ENCODE peak calls at places on chromosomes 7 and 10, in eight cellular contexts. T is endothelial cell of umbilical vein, Z is HepG2, C is hepatocyte, K is GM06990, M is right lobe of liver, W is coronary artery, O is IMR-90. X is an unnamed sample.

GRCh38 chr10:64601298-64601697 is 1080.1 kb downstream of the REEP3 start:
- DNase-seq in T (no peak), Z (no peak), C (no peak), K (no peak), M (no peak), W (no peak), O (no peak), X (no peak)

GRCh38 chr7:78530351-78530750 is 731.8 kb downstream of the PHTF2 start:
- DNase-seq in T (peak; percentile 7), Z (peak; percentile 21), C (no peak), K (no peak), M (no peak), W (no peak), O (peak; percentile 83), X (peak; percentile 17)

GRCh38 chr7:42726066-42726785 is 185.6 kb downstream of the C7orf25 start:
- DNase-seq in T (no peak), Z (no peak), C (no peak), K (no peak), M (no peak), W (no peak), O (no peak), X (peak; percentile 22)

GRCh38 chr7:149714910-149715471 is 58.4 kb downstream of the ZNF467 start:
- DNase-seq in T (peak; percentile 30), Z (no peak), C (no peak), K (no peak), M (peak; percentile 48), W (peak; percentile 74), O (peak; percentile 9), X (no peak)

GRCh38 chr7:33903770-33904679 is 1.3 kb upstream of the BMPER start:
- DNase-seq in T (peak; percentile 52), Z (peak; percentile 3), C (peak; percentile 54), K (peak; percentile 13), M (peak; percentile 50), W (peak; percentile 74), O (peak; percentile 45), X (peak; percentile 67)

GRCh38 chr7:19969859-19970493 is 196.6 kb upstream of the TMEM196 start:
- DNase-seq in T (peak; percentile 70), Z (peak; percentile 13), C (peak; percentile 50), K (no peak), M (no peak), W (no peak), O (no peak), X (peak; percentile 68)

GRCh38 chr10:35502697-35503096 is 102.4 kb upstream of the GJD4 start:
- DNase-seq in T (no peak), Z (no peak), C (no peak), K (no peak), M (no peak), W (no peak), O (no peak), X (no peak)

GRCh38 chr7:123533929-123534382 is 439 bp downstream of the IQUB start:
- DNase-seq in T (no peak), Z (no peak), C (no peak), K (no peak), M (no peak), W (no peak), O (no peak), X (no peak)

GRCh38 chr10:15370741-15371701 is at the start of gene FAM171A1:
- DNase-seq in T (no peak), Z (no peak), C (peak; percentile 89), K (peak; percentile 51), M (peak; percentile 76), W (no peak), O (peak; percentile 29), X (peak; percentile 55)

GRCh38 chr10:102312683-102313082 is 67.4 kb downstream of the GBF1 start:
- DNase-seq in T (peak; percentile 6), Z (no peak), C (no peak), K (no peak), M (no peak), W (no peak), O (peak; percentile 59), X (peak; percentile 11)

GRCh38 chr7:157006829-157007469 is 3.5 kb downstream of the MNX1 start:
- DNase-seq in T (no peak), Z (no peak), C (no peak), K (no peak), M (no peak), W (peak; percentile 7), O (no peak), X (no peak)

GRCh38 chr10:5360318-5360915 is 4.3 kb upstream of the UCN3 start:
- DNase-seq in T (no peak), Z (no peak), C (peak; percentile 17), K (no peak), M (no peak), W (no peak), O (no peak), X (no peak)
- TF ChIP-seq CTCF in T (no peak), Z (no peak), C (no peak), K (no peak), M (no peak), W (no peak), O (no peak), X (no peak)

GRCh38 chr7:2982831-2983230 is 60.8 kb downstream of the CARD11 start:
- DNase-seq in T (no peak), Z (no peak), C (no peak), K (no peak), M (no peak), W (no peak), O (no peak), X (no peak)
- H3K4me3 ChIP-seq in T (no peak overlapping the region), Z (no peak overlapping the region), C (no peak overlapping the region), K (no peak overlapping the region), M (no peak overlapping the region), W (no peak overlapping the region), O (no peak overlapping the region), X (no peak overlapping the region)

GRCh38 chr10:23370106-23370505 is 25.5 kb upstream of the C10orf67 start:
- DNase-seq in T (no peak), Z (no peak), C (peak; percentile 21), K (no peak), M (no peak), W (no peak), O (peak; percentile 19), X (peak; percentile 48)
- TF ChIP-seq CTCF in T (no peak), Z (no peak), C (no peak), K (no peak), M (no peak), W (no peak), O (no peak), X (no peak)

GRCh38 chr10:124649209-124649608 is 95.0 kb downstream of the FAM53B start:
- DNase-seq in T (no peak), Z (no peak), C (no peak), K (no peak), M (no peak), W (no peak), O (no peak), X (peak; percentile 79)

GRCh38 chr10:124648738-124649137 is 95.4 kb downstream of the FAM53B start:
- DNase-seq in T (peak; percentile 84), Z (no peak), C (peak; percentile 68), K (no peak), M (peak; percentile 79), W (no peak), O (peak; percentile 95), X (peak; percentile 86)

GRCh38 chr10:124646483-124647352 is 97.5 kb downstream of the FAM53B start:
- DNase-seq in T (peak; percentile 95), Z (peak; percentile 43), C (peak; percentile 80), K (no peak), M (peak; percentile 88), W (peak; percentile 83), O (peak; percentile 88), X (peak; percentile 85)

GRCh38 chr10:124647421-124648130 is 96.6 kb downstream of the FAM53B start:
- DNase-seq in T (peak; percentile 46), Z (peak; percentile 24), C (no peak), K (peak; percentile 61), M (peak; percentile 68), W (no peak), O (peak; percentile 20), X (peak; percentile 35)

GRCh38 chr10:124648131-124648475 is 96.1 kb downstream of the FAM53B start:
- DNase-seq in T (no peak), Z (no peak), C (no peak), K (no peak), M (no peak), W (no peak), O (no peak), X (no peak)
- H3K4me3 ChIP-seq in T (no peak overlapping the region), Z (no peak overlapping the region), C (no peak overlapping the region), K (no peak overlapping the region), M (no peak overlapping the region), W (no peak overlapping the region), O (no peak overlapping the region), X (no peak overlapping the region)

DNA sequence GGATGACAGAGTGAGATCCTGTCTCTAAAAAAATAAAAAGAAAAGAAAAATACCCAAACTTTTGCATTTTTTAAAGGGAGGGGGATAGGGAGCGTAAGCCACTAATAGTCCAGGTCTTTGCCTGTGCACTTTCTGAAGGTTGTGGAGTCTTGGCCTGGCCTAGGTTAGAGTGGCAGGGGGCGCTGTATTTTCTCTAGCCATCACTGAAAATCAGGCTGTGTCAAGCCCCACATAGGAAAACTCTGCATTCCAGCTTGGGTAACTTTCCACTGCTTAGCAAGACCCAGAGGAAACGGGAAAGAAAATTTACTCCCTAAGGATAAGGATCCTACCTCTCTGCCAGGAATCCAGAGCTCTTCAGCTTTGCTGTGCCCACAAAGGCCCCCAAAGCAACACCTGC is 10.5 kb upstream of the PAX4 start:
- DNase-seq in T (peak; percentile 19), Z (no peak), C (no peak), K (no peak), M (no peak), W (no peak), O (no peak), X (no peak)
- TF ChIP-seq CTCF in T (no peak), Z (peak; percentile 35), C (no peak), K (peak; percentile 17), M (no peak), W (no peak), O (no peak), X (peak; percentile 14)

GRCh38 chr10:37976880-37977203 is 395 bp upstream of the ZNF25 start:
- DNase-seq in T (no peak), Z (no peak), C (no peak), K (no peak), M (no peak), W (no peak), O (no peak), X (no peak)
- H3K4me3 ChIP-seq in T (peak overlapping the region; percentile 91), Z (peak overlapping the region; percentile 80), C (peak overlapping the region; percentile 16), K (peak overlapping the region; percentile 65), M (peak overlapping the region; percentile 86), W (peak overlapping the region; percentile 78), O (peak overlapping the region; percentile 77), X (peak overlapping the region; percentile 82)